ENCODE peak calls at places on chromosomes 3 and 15, in four cellular contexts. Y is esophagus muscularis mucosa, Q is right lobe of liver, K is foreskin keratinocyte. R is an unnamed sample.

GRCh38 chr3:25461946-25462345 is 33.9 kb downstream of the RARB start:
- DNase-seq in Y (no peak), Q (no peak), K (peak), R (no peak)

GRCh38 chr3:108150200-108150599 is 59.4 kb upstream of the CD47 start:
- DNase-seq in Y (no peak), Q (no peak), K (no peak), R (no peak)

GRCh38 chr3:129622933-129623332 is 16.5 kb upstream of the PLXND1 start:
- DNase-seq in Y (no peak), Q (no peak), K (no peak), R (no peak)

GRCh38 chr3:167728176-167728575 is 6.5 kb downstream of the PDCD10 start:
- DNase-seq in Y (no peak), Q (no peak), K (peak), R (no peak)

GRCh38 chr3:117443014-117443413 is 733.4 kb downstream of the TUSC7 start:
- DNase-seq in Y (no peak), Q (no peak), K (peak), R (no peak)

GRCh38 chr15:53978248-53978906 is at the start of gene UNC13C:
- DNase-seq in Y (no peak), Q (no peak), K (peak), R (no peak)

GRCh38 chr15:98842192-98842972 is 165.2 kb downstream of the PGPEP1L start:
- DNase-seq in Y (no peak), Q (no peak), K (no peak), R (no peak)

GRCh38 chr3:155161630-155162292 is 81.6 kb downstream of the MME start:
- DNase-seq in Y (no peak), Q (no peak), K (no peak), R (no peak)

GRCh38 chr3:17740703-17741102 is 1.7 kb downstream of the TBC1D5 start:
- DNase-seq in Y (no peak), Q (no peak), K (peak), R (peak)

GRCh38 chr3:197718904-197719303 is 17.8 kb downstream of the RUBCN start:
- DNase-seq in Y (no peak), Q (no peak), K (peak), R (no peak)

GRCh38 chr3:190048831-190049541 is 71.7 kb downstream of the P3H2 start:
- DNase-seq in Y (no peak), Q (no peak), K (peak), R (no peak)

GRCh38 chr15:55791576-55792400 is 48.8 kb upstream of the PRTG start:
- DNase-seq in Y (no peak), Q (no peak), K (peak), R (no peak)

GRCh38 chr3:169871129-169871886 is 1.6 kb upstream of the LRRC31 start:
- DNase-seq in Y (no peak), Q (no peak), K (peak), R (no peak)

GRCh38 chr3:51391566-51392300 is 648 bp downstream of the RBM15B start:
- DNase-seq in Y (no peak), Q (no peak), K (peak), R (peak)

GRCh38 chr3:12194209-12194608 is 35.5 kb upstream of the TIMP4 start:
- DNase-seq in Y (no peak), Q (no peak), K (peak), R (no peak)

GRCh38 chr15:92277776-92278175 is 115.9 kb upstream of the ST8SIA2 start:
- DNase-seq in Y (peak), Q (no peak), K (peak), R (peak)

GRCh38 chr3:9467451-9467850 is 70.0 kb downstream of the SETD5 start:
- DNase-seq in Y (no peak), Q (no peak), K (no peak), R (no peak)

GRCh38 chr3:101383156-101383575 is 62.8 kb upstream of the IMPG2 start:
- DNase-seq in Y (no peak), Q (no peak), K (no peak), R (no peak)

GRCh38 chr3:102141096-102141912 is 292.0 kb downstream of the NFKBIZ start:
- DNase-seq in Y (no peak), Q (no peak), K (no peak), R (no peak)

GRCh38 chr3:136250862-136251460 is 821 bp downstream of the PCCB start:
- DNase-seq in Y (no peak), Q (peak), K (no peak), R (peak)
- TF ChIP-seq CTCF in Y (peak), Q (no peak), K (no peak), R (peak)

GRCh38 chr3:15819043-15819442 is 21.3 kb upstream of the ANKRD28 start:
- DNase-seq in Y (no peak), Q (no peak), K (no peak), R (no peak)

GRCh38 chr3:15810702-15811101 is 12.9 kb upstream of the ANKRD28 start:
- DNase-seq in Y (no peak), Q (no peak), K (no peak), R (no peak)

GRCh38 chr3:15819576-15819975 is 21.8 kb upstream of the ANKRD28 start:
- DNase-seq in Y (no peak), Q (no peak), K (no peak), R (no peak)

GRCh38 chr3:15812183-15812582 is 14.4 kb upstream of the ANKRD28 start:
- DNase-seq in Y (no peak), Q (no peak), K (no peak), R (peak)

GRCh38 chr3:15815696-15816095 is 17.9 kb upstream of the ANKRD28 start:
- DNase-seq in Y (no peak), Q (no peak), K (peak), R (peak)
- TF ChIP-seq CTCF in Y (peak), Q (peak), K (peak), R (peak)

GRCh38 chr15:70569139-70569717 is 194.1 kb downstream of the UACA start:
- DNase-seq in Y (no peak), Q (peak), K (peak), R (no peak)
- TF ChIP-seq CTCF in Y (peak), Q (peak), K (peak), R (no peak)

GRCh38 chr3:164419220-164419619 is 659.1 kb downstream of the SI start:
- DNase-seq in Y (no peak), Q (no peak), K (no peak), R (no peak)
- TF ChIP-seq CTCF in Y (no peak), Q (peak), K (no peak), R (no peak)

GRCh38 chr15:60594071-60594470 is 115.1 kb upstream of the ICE2 start:
- DNase-seq in Y (no peak), Q (no peak), K (no peak), R (no peak)

GRCh38 chr15:60591491-60592385 is 112.8 kb upstream of the ICE2 start:
- DNase-seq in Y (no peak), Q (peak), K (no peak), R (peak)

GRCh38 chr15:60590935-60591490 is 112.1 kb upstream of the ICE2 start:
- DNase-seq in Y (no peak), Q (peak), K (peak), R (peak)

GRCh38 chr15:60589728-60590127 is 110.8 kb upstream of the ICE2 start:
- DNase-seq in Y (no peak), Q (no peak), K (no peak), R (no peak)

DNA sequence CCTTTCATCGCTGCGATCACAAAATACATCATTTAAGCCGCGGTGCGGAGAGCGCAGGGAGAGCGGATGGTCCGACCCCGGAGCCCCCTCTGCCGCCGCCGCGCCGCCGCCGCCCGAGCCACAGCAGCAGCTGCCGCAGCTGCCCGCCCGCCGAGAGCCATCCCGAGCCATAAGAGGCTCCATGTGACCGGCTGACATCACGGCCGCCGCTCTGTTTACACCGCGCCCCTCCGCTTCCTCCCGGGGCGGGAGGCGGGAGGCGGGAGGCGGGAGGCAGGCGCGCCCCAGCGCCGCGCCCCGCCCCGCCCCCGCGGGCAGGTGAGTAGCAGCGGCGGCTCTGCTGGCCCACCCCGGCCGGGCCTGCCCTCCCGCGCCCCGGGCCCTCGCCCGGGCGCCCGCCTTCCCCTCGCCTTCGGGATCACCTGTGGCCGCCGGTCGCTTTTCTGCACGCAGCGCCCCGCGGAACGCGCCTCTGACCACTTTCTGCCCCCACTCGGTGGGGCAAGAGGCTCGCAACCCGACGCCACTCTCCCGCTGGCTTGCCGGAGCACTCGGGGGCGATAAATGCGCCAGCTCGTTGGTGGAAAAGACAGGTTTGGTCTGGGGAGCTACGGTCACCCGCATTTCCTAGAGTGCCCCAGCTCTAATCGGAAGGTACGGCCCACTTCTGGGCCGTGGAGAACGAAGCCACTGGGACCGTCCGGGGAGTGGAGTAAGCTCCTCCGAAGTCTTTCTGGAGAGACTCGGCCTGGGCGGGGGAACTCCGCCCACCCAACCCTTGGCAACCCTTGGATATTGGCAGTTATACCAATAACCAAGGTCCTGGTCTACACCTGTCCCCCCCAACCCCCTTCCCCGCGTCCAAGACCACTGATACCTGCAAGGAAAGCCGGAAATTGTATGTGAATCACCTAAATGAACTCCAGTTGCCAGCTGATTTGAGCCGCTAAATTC is 113.7 kb upstream of the ICE2 start:
- DNase-seq in Y (no peak), Q (peak), K (peak), R (peak)
- TF ChIP-seq CTCF in Y (peak), Q (no peak), K (peak), R (peak)

GRCh38 chr15:65215496-65215895 is 4.2 kb upstream of the CILP start:
- DNase-seq in Y (no peak), Q (no peak), K (no peak), R (no peak)

GRCh38 chr15:65212097-65212496 is 824 bp upstream of the CILP start:
- DNase-seq in Y (no peak), Q (no peak), K (no peak), R (peak)

GRCh38 chr15:65211157-65211982 is at the start of gene CILP:
- DNase-seq in Y (no peak), Q (no peak), K (no peak), R (no peak)

GRCh38 chr15:65214010-65214409 is 2.7 kb upstream of the CILP start:
- DNase-seq in Y (no peak), Q (no peak), K (no peak), R (no peak)

DNA sequence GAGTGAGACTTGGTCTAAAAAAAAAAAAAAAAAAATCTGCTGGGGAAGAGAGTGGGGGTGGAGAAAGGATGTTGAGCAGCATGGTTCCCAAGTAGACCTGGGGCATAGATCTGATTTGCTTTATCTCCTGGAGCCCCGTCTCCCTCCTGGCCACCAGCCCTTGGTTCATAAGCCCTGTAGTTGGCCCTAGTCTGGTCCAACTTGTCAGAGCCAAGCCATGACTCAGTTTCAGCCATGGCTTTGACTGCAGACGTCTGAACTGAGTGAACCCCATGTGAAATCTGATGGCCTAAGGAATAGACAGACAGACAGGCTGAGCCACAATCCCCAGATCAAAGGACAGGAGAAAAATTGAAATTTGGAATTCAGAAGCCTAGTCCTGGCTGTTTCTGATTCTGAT is 2.0 kb upstream of the CILP start:
- DNase-seq in Y (no peak), Q (no peak), K (no peak), R (no peak)
- TF ChIP-seq CTCF in Y (no peak), Q (no peak), K (no peak), R (no peak)